ENCODE peak calls at places on chromosome 1, in eight cellular contexts. E, G, L, P, I, K, T and Z are unnamed samples.

GRCh38 chr1:2817784-2818564 is 16.5 kb upstream of the TTC34 start:
- DNase-seq in E (no peak), P (no peak), G (no peak), K (no peak), I (no peak), L (no peak), T (no peak), Z (no peak)

GRCh38 chr1:194378517-194378916 is 1192.1 kb upstream of the B3GALT2 start:
- DNase-seq in L (no peak), P (no peak), E (no peak), I (no peak), T (no peak), G (no peak), K (no peak), Z (no peak)

GRCh38 chr1:179820216-179820970 is 57.2 kb downstream of the TOR1AIP2 start:
- DNase-seq in T (no peak), G (no peak), P (no peak), K (no peak), E (no peak), L (peak), I (no peak), Z (no peak)

GRCh38 chr1:179079113-179079761 is 2.6 kb upstream of the TOR3A start:
- DNase-seq in E (peak), G (peak), P (peak), T (no peak), L (no peak), I (peak), K (peak), Z (peak)

GRCh38 chr1:116179886-116180474 is 68.8 kb downstream of the MAB21L3 start:
- DNase-seq in I (no peak), T (no peak), K (no peak), E (no peak), P (no peak), L (no peak), G (no peak), Z (no peak)

GRCh38 chr1:66346057-66346795 is 187.7 kb upstream of the SGIP1 start:
- DNase-seq in K (no peak), T (no peak), G (no peak), P (no peak), I (no peak), L (no peak), E (no peak), Z (no peak)

GRCh38 chr1:242189591-242189990 is 190.7 kb upstream of the MAP1LC3C start:
- DNase-seq in T (no peak), E (no peak), G (no peak), I (no peak), L (no peak), P (no peak), K (no peak), Z (no peak)

GRCh38 chr1:227998374-227999055 is 8.3 kb upstream of the WNT3A start:
- DNase-seq in I (no peak), K (no peak), G (no peak), T (no peak), P (no peak), E (no peak), L (no peak), Z (no peak)

GRCh38 chr1:203281851-203282661 is 23.3 kb upstream of the BTG2 start:
- DNase-seq in G (no peak), I (no peak), T (no peak), K (no peak), L (peak), P (no peak), E (no peak), Z (no peak)

GRCh38 chr1:215987092-215987855 is 420.2 kb downstream of the KCTD3 start:
- DNase-seq in E (no peak), I (no peak), G (no peak), L (no peak), P (no peak), T (no peak), K (no peak), Z (no peak)

GRCh38 chr1:98557808-98558390 is 103.6 kb upstream of the SNX7 start:
- DNase-seq in T (no peak), P (no peak), G (no peak), K (no peak), E (no peak), L (no peak), I (no peak), Z (no peak)

GRCh38 chr1:145962157-145963102 is 1.9 kb downstream of the ANKRD34A start:
- DNase-seq in E (no peak), T (no peak), I (no peak), K (peak), P (no peak), L (peak), G (peak), Z (no peak)

GRCh38 chr1:41547781-41548560 is 63.5 kb upstream of the EDN2 start:
- DNase-seq in L (peak), G (no peak), P (no peak), E (no peak), K (no peak), T (no peak), I (peak), Z (no peak)

GRCh38 chr1:26535201-26535600 is 5.6 kb downstream of the RPS6KA1 start:
- DNase-seq in G (no peak), P (no peak), K (no peak), T (no peak), L (no peak), E (no peak), I (no peak), Z (no peak)